ENCODE peak calls at places on chromosome 6, in nine cellular contexts. F is tibial artery; B is cardiac muscle cell; Y is WERI-Rb-1; H is CD4-positive, alpha-beta T cell; W is HepG2; V is bronchial epithelial cell; G is stomach; L is left lung. O is an unnamed sample.

GRCh38 chr6:3938715-3939376 is 89.7 kb downstream of the FAM50B start:
- DNase-seq in F (no peak), B (no peak), Y (no peak), H (no peak), W (no peak), V (no peak), G (no peak), L (no peak), O (no peak)

GRCh38 chr6:46130665-46131064 is 876 bp downstream of the ENPP4 start:
- DNase-seq in F (peak; percentile 22), B (no peak), Y (no peak), H (no peak), W (no peak), V (no peak), G (no peak), L (no peak), O (peak; percentile 7)

GRCh38 chr6:15344831-15345230 is 99.0 kb downstream of the JARID2 start:
- DNase-seq in F (no peak), B (no peak), Y (no peak), H (no peak), W (no peak), V (no peak), G (no peak), L (no peak), O (no peak)

GRCh38 chr6:161161121-161161520 is 112.7 kb downstream of the AGPAT4 start:
- DNase-seq in F (no peak), B (no peak), Y (no peak), H (no peak), W (no peak), V (no peak), G (no peak), L (no peak), O (no peak)

GRCh38 chr6:14386263-14386981 is 268.9 kb downstream of the CD83 start:
- DNase-seq in F (no peak), B (no peak), Y (no peak), H (no peak), W (no peak), V (no peak), G (no peak), L (no peak), O (no peak)

GRCh38 chr6:1586256-1586655 is 23.5 kb upstream of the FOXC1 start:
- DNase-seq in F (no peak), B (no peak), Y (no peak), H (no peak), W (no peak), V (no peak), G (no peak), L (no peak), O (no peak)

GRCh38 chr6:73713426-73714147 is 17.6 kb downstream of the CD109 start:
- DNase-seq in F (no peak), B (no peak), Y (no peak), H (no peak), W (no peak), V (no peak), G (no peak), L (no peak), O (peak; percentile 40)

GRCh38 chr6:13766201-13766634 is 48.1 kb downstream of the MCUR1 start:
- DNase-seq in F (no peak), B (no peak), Y (peak; percentile 52), H (no peak), W (no peak), V (peak; percentile 60), G (no peak), L (no peak), O (no peak)

GRCh38 chr6:120103616-120104015 is 754.1 kb upstream of the MAN1A1 start:
- DNase-seq in F (no peak), B (no peak), Y (no peak), H (no peak), W (no peak), V (no peak), G (no peak), L (no peak), O (no peak)

GRCh38 chr6:128233501-128233900 is 286.9 kb downstream of the PTPRK start:
- DNase-seq in F (no peak), B (no peak), Y (no peak), H (no peak), W (no peak), V (no peak), G (no peak), L (no peak), O (no peak)

GRCh38 chr6:3873051-3873450 is 23.9 kb downstream of the FAM50B start:
- DNase-seq in F (no peak), B (no peak), Y (no peak), H (no peak), W (no peak), V (no peak), G (no peak), L (no peak), O (no peak)

GRCh38 chr6:42131531-42131930 is 10.9 kb downstream of the C6orf132 start:
- DNase-seq in F (no peak), B (no peak), Y (peak; percentile 47), H (no peak), W (no peak), V (peak; percentile 52), G (no peak), L (no peak), O (no peak)

GRCh38 chr6:20740088-20740487 is 205.8 kb downstream of the CDKAL1 start:
- DNase-seq in F (no peak), B (no peak), Y (no peak), H (no peak), W (peak; percentile 27), V (no peak), G (no peak), L (no peak), O (no peak)

GRCh38 chr6:30459145-30459544 is 30.2 kb upstream of the HLA-E start:
- DNase-seq in F (no peak), B (no peak), Y (no peak), H (no peak), W (no peak), V (no peak), G (no peak), L (no peak), O (no peak)
- H3K27me3 ChIP-seq in F (peaks cover 89% of the 10 kb centered on the region), B (peaks cover 95% of the 10 kb centered on the region), Y (peaks cover 98% of the 10 kb centered on the region), H (peaks cover 99% of the 10 kb centered on the region), W (peaks cover 8% of the 10 kb centered on the region), V (peaks cover 49% of the 10 kb centered on the region), G (peaks cover 98% of the 10 kb centered on the region), L (peaks cover 100% of the 10 kb centered on the region), O (peaks cover 77% of the 10 kb centered on the region)

DNA sequence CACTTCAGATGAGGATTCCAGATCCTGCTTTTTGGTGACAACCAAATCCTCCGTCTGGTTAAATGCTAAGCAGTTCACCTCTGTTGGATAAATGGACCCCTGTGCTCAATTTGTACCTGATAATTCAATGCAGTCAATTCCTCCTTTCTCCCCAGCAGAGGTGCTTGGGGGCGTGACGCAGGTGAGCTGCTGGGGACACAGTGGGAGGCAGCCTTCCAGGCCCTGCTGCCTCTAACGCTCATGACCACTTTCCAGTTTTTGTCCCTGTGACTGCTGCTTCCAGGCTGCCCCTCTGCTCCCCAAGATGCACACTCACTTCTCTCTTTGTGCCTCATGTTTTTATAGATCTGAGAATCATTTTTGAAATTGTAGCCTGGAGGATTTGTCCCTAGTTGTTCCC is 78.5 kb downstream of the TTLL2 start:
- DNase-seq in F (no peak), B (no peak), Y (no peak), H (no peak), W (no peak), V (no peak), G (no peak), L (no peak), O (no peak)
- H3K27me3 ChIP-seq in F (peaks cover 33% of the 10 kb centered on the region), B (no peaks in the 10 kb centered on the region), Y (no peaks in the 10 kb centered on the region), H (no peaks in the 10 kb centered on the region), W (peaks cover 10% of the 10 kb centered on the region), V (no peaks in the 10 kb centered on the region), G (no peaks in the 10 kb centered on the region), L (no peaks in the 10 kb centered on the region), O (no peaks in the 10 kb centered on the region)

GRCh38 chr6:30100585-30101422 is 12.1 kb downstream of the TRIM31 start:
- DNase-seq in F (no peak), B (peak; percentile 7), Y (peak; percentile 27), H (peak; percentile 3), W (peak; percentile 92), V (peak; percentile 58), G (peak; percentile 76), L (peak; percentile 64), O (peak; percentile 10)
- H3K27me3 ChIP-seq in F (peaks cover 50% of the 10 kb centered on the region), B (peaks cover 98% of the 10 kb centered on the region), Y (peaks cover 96% of the 10 kb centered on the region), H (peaks cover 9% of the 10 kb centered on the region), W (no peaks in the 10 kb centered on the region), V (no peaks in the 10 kb centered on the region), G (peaks cover 81% of the 10 kb centered on the region), L (peaks cover 71% of the 10 kb centered on the region), O (peaks cover 52% of the 10 kb centered on the region)

GRCh38 chr6:206264-206663 is 86.0 kb upstream of the DUSP22 start:
- DNase-seq in F (no peak), B (no peak), Y (no peak), H (no peak), W (no peak), V (no peak), G (no peak), L (no peak), O (no peak)
- H3K27me3 ChIP-seq in F (peaks cover 25% of the 10 kb centered on the region), B (no peaks in the 10 kb centered on the region), Y (no peaks in the 10 kb centered on the region), H (no peaks in the 10 kb centered on the region), W (peaks cover 5% of the 10 kb centered on the region), V (no peaks in the 10 kb centered on the region), G (peaks cover 27% of the 10 kb centered on the region), L (peaks cover 21% of the 10 kb centered on the region), O (no peaks in the 10 kb centered on the region)

DNA sequence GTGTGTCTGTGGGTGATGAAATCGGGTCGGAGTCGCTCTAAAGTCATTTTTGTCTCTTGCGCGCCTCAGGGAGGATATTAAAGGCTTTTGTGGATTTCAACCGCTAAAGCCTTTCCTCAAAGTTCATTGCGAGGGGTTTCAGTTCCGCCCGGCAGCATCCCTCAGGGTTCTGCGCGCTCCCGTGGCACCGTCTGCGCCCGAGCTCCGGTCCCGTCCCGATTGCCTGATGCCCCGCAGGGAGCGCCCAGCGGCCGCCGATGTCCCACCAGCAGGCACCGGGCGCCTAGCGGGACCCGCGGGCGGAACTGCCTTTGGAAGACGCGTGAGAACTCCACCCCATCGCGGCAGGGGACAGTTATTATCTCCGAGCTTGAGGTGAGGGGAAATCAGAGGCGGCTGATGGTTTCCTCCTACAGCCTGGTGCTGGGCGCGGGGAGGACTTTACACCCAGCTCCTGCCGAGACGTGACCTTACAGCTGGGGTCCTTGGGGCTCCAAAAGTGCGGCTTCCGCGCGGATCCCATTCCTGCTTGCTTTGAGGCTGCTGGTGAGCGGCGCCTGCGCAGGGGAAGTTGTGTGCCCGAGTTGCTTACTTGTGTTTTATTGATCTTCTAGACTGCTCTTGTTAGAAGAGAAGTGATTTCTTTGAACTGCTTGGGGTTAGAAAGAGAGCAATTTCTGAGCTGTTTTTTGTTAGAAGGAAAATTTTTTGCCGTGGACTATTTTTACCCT is 27.1 kb downstream of the ULBP1 start:
- DNase-seq in F (no peak), B (peak; percentile 37), Y (peak; percentile 32), H (no peak), W (no peak), V (no peak), G (no peak), L (no peak), O (no peak)
- H3K27me3 ChIP-seq in F (peaks cover 96% of the 10 kb centered on the region), B (peaks cover 100% of the 10 kb centered on the region), Y (peaks cover 64% of the 10 kb centered on the region), H (peaks cover 90% of the 10 kb centered on the region), W (peaks cover 20% of the 10 kb centered on the region), V (peaks cover 57% of the 10 kb centered on the region), G (peaks cover 100% of the 10 kb centered on the region), L (peaks cover 100% of the 10 kb centered on the region), O (peaks cover 58% of the 10 kb centered on the region)